ENCODE peak calls at places on chromosomes 16 and 17, in nine cellular contexts. G is T47D; C is NCI-H1092; S is heart left ventricle; X is activated naive CD4-positive, alpha-beta T cell treated with anti-CD3 and anti-CD28 coated beads for 36 hours; U is AG04450; P is neuronal stem cell; W is effector memory CD8-positive, alpha-beta T cell; J is adrenal gland. R is an unnamed sample.

GRCh38 chr17:56890390-56890789 is 23.5 kb downstream of the TRIM25 start:
- DNase-seq in J (no peak), X (no peak), C (no peak), S (no peak), U (no peak), W (no peak), G (no peak), P (no peak), R (no peak)

GRCh38 chr17:79622776-79623175 is 11.9 kb upstream of the RBFOX3 start:
- DNase-seq in X (peak), S (peak), P (no peak), J (no peak), W (no peak), G (no peak), U (no peak), C (no peak), R (no peak)

GRCh38 chr16:8961811-8962390 is 1.8 kb downstream of the USP7 start:
- DNase-seq in G (no peak), P (no peak), S (no peak), X (peak), J (no peak), W (no peak), C (no peak), U (no peak), R (no peak)

GRCh38 chr16:11806721-11807120 is 9.7 kb upstream of the ZC3H7A start:
- DNase-seq in G (no peak), W (no peak), U (no peak), P (no peak), C (no peak), J (no peak), S (no peak), X (no peak), R (no peak)

GRCh38 chr17:10107320-10108165 is 90.9 kb downstream of the GAS7 start:
- DNase-seq in P (no peak), X (no peak), W (no peak), U (no peak), J (no peak), C (no peak), G (no peak), S (peak), R (no peak)

GRCh38 chr17:48841395-48841831 is 10.6 kb downstream of the CALCOCO2 start:
- DNase-seq in C (no peak), P (no peak), S (no peak), W (peak), X (peak), U (peak), G (no peak), J (peak), R (no peak)

GRCh38 chr17:39261286-39261685 is 35.5 kb upstream of the STAC2 start:
- DNase-seq in W (no peak), C (no peak), J (no peak), X (peak), P (no peak), U (no peak), G (no peak), S (no peak), R (no peak)

GRCh38 chr17:20073056-20073979 is 64.2 kb downstream of the SPECC1 start:
- DNase-seq in G (no peak), P (no peak), S (peak), X (peak), W (peak), C (no peak), J (peak), U (no peak), R (no peak)

GRCh38 chr17:14297161-14297851 is 3.6 kb upstream of the HS3ST3B1 start:
- DNase-seq in U (no peak), P (peak), X (peak), W (peak), S (peak), J (no peak), C (no peak), G (peak), R (no peak)